ENCODE peak calls at places on chromosomes 1 and 21, in eight cellular contexts. H is mucosa of descending colon; Q is GM10248; R is Peyer's patch; V is adrenal gland; E is stimulated activated CD4-positive, alpha-beta T cell treated with anti-CD3 and anti-CD28 coated beads, Interleukin-4, amount 100 ng/mL, for 4 hours; T is omental fat pad; K is NCI-H524. L is an unnamed sample.
A peak's percentile ranks its signal among the peaks of the same experiment; 100 is the strongest.

GRCh38 chr1:103106426-103107321 is 1.6 kb downstream of the COL11A1 start:
- DNase-seq in H (peak; percentile 17), Q (peak; percentile 34), R (no peak), V (peak; percentile 34), E (no peak), T (no peak), K (peak; percentile 63), L (no peak)

GRCh38 chr1:8873506-8874229 is 4.8 kb downstream of the ENO1 start:
- DNase-seq in H (peak; percentile 85), Q (no peak), R (peak; percentile 35), V (peak; percentile 95), E (peak; percentile 73), T (peak; percentile 93), K (no peak), L (no peak)

GRCh38 chr1:156430305-156430704 is 61.3 kb downstream of the RHBG start:
- DNase-seq in H (no peak), Q (no peak), R (no peak), V (no peak), E (no peak), T (no peak), K (no peak), L (no peak)

GRCh38 chr1:107677674-107678073 is 287.3 kb downstream of the VAV3 start:
- DNase-seq in H (no peak), Q (no peak), R (no peak), V (no peak), E (no peak), T (no peak), K (no peak), L (no peak)

GRCh38 chr1:108852141-108852540 is 4.8 kb downstream of the AKNAD1 start:
- DNase-seq in H (no peak), Q (no peak), R (no peak), V (no peak), E (no peak), T (no peak), K (no peak), L (no peak)

GRCh38 chr21:15000076-15000475 is 64.7 kb downstream of the NRIP1 start:
- DNase-seq in H (no peak), Q (no peak), R (no peak), V (no peak), E (no peak), T (no peak), K (no peak), L (no peak)

GRCh38 chr1:2003564-2004131 is at the start of gene CFAP74:
- DNase-seq in H (no peak), Q (no peak), R (no peak), V (no peak), E (no peak), T (no peak), K (no peak), L (no peak)

GRCh38 chr1:163914785-163915413 is 593.1 kb downstream of the NUF2 start:
- DNase-seq in H (no peak), Q (no peak), R (no peak), V (no peak), E (no peak), T (no peak), K (no peak), L (no peak)

GRCh38 chr21:38999148-38999547 is 184.1 kb downstream of the PSMG1 start:
- DNase-seq in H (no peak), Q (no peak), R (no peak), V (no peak), E (no peak), T (no peak), K (no peak), L (no peak)

L was measured in left lobe of liver.